ENCODE peak calls at places on chromosomes 6 and 20, in eight cellular contexts. U, B, P, A, V, E, D and W are unnamed samples.

GRCh38 chr6:3719462-3720308 is 31.8 kb downstream of the PXDC1 start:
- DNase-seq in U (no peak), B (no peak), P (no peak), A (no peak), V (no peak), E (no peak), D (no peak), W (no peak)

GRCh38 chr6:24551139-24551538 is 56.4 kb downstream of the ALDH5A1 start:
- DNase-seq in U (no peak), B (no peak), P (no peak), A (no peak), V (no peak), E (no peak), D (no peak), W (no peak)

GRCh38 chr6:125066964-125067363 is 86.6 kb upstream of the TPD52L1 start:
- DNase-seq in U (no peak), B (no peak), P (no peak), A (no peak), V (no peak), E (no peak), D (no peak), W (no peak)

GRCh38 chr6:56795852-56796532 is 153.3 kb upstream of the DST start:
- DNase-seq in U (no peak), B (no peak), P (no peak), A (no peak), V (no peak), E (peak), D (no peak), W (no peak)

GRCh38 chr6:121619013-121619412 is 183.6 kb downstream of the GJA1 start:
- DNase-seq in U (no peak), B (no peak), P (no peak), A (no peak), V (no peak), E (no peak), D (no peak), W (no peak)

GRCh38 chr6:116475151-116475550 is 14.0 kb downstream of the CALHM6 start:
- DNase-seq in U (no peak), B (no peak), P (no peak), A (no peak), V (no peak), E (no peak), D (no peak), W (no peak)

GRCh38 chr6:63923139-63923739 is 287.6 kb downstream of the PHF3 start:
- DNase-seq in U (no peak), B (peak), P (no peak), A (no peak), V (peak), E (peak), D (no peak), W (no peak)

GRCh38 chr20:35007413-35007812 is 51.7 kb downstream of the MYH7B start:
- DNase-seq in U (no peak), B (no peak), P (no peak), A (no peak), V (no peak), E (no peak), D (no peak), W (no peak)

GRCh38 chr20:36408219-36408618 is 102.1 kb downstream of the DLGAP4 start:
- DNase-seq in U (no peak), B (no peak), P (no peak), A (no peak), V (no peak), E (no peak), D (no peak), W (no peak)

GRCh38 chr6:148905901-148906300 is 159.1 kb downstream of the UST start:
- DNase-seq in U (no peak), B (no peak), P (no peak), A (no peak), V (no peak), E (no peak), D (no peak), W (no peak)

GRCh38 chr20:58111340-58112016 is 117.0 kb downstream of the ANKRD60 start:
- DNase-seq in U (no peak), B (no peak), P (no peak), A (no peak), V (no peak), E (no peak), D (peak), W (no peak)

GRCh38 chr20:36107881-36108280 is 46.7 kb upstream of the EPB41L1 start:
- DNase-seq in U (no peak), B (no peak), P (no peak), A (no peak), V (no peak), E (no peak), D (no peak), W (no peak)

GRCh38 chr20:41786158-41786557 is 168.0 kb upstream of the CHD6 start:
- DNase-seq in U (no peak), B (peak), P (no peak), A (no peak), V (no peak), E (no peak), D (no peak), W (no peak)

GRCh38 chr6:26640806-26641205 is 18.7 kb downstream of the ZNF322 start:
- DNase-seq in U (no peak), B (no peak), P (no peak), A (no peak), V (no peak), E (no peak), D (no peak), W (no peak)

GRCh38 chr6:36171573-36171972 is 25.0 kb upstream of the BRPF3 start:
- DNase-seq in U (no peak), B (peak), P (no peak), A (no peak), V (no peak), E (no peak), D (no peak), W (no peak)